ENCODE peak calls at places on chromosomes 11 and 22, in four cellular contexts. G is body of pancreas, T is hepatocyte, S is keratinocyte. Z is an unnamed sample.

GRCh38 chr11:45663486-45664375 is 1.7 kb downstream of the CHST1 start:
- DNase-seq in T (no peak), G (no peak), S (no peak), Z (no peak)

GRCh38 chr11:66639066-66639813 is 737 bp downstream of the RBM4 start:
- DNase-seq in G (peak; percentile 35), S (no peak), T (peak; percentile 60), Z (peak; percentile 56)

GRCh38 chr11:125313271-125314222 is 149.0 kb downstream of the PKNOX2 start:
- DNase-seq in S (no peak), G (no peak), T (no peak), Z (no peak)

GRCh38 chr22:36068776-36069344 is 40.2 kb upstream of the RBFOX2 start:
- DNase-seq in T (no peak), S (no peak), G (no peak), Z (no peak)

GRCh38 chr11:130448416-130449068 is at the start of gene ADAMTS15:
- DNase-seq in S (no peak), T (peak; percentile 88), G (peak; percentile 78), Z (peak; percentile 95)

GRCh38 chr11:134086376-134086775 is 17.5 kb downstream of the JAM3 start:
- DNase-seq in S (no peak), G (no peak), T (no peak), Z (no peak)

GRCh38 chr11:79060534-79060933 is 380.3 kb downstream of the TENM4 start:
- DNase-seq in T (no peak), S (no peak), G (no peak), Z (no peak)

GRCh38 chr22:45007247-45007945 is 2.4 kb downstream of the PHF21B start:
- DNase-seq in T (peak; percentile 87), G (no peak), S (no peak), Z (peak; percentile 33)

GRCh38 chr11:45489281-45489906 is 176.0 kb downstream of the CHST1 start:
- DNase-seq in S (no peak), G (no peak), T (peak; percentile 23), Z (no peak)

GRCh38 chr11:19938866-19939265 is 221.4 kb downstream of the DBX1 start:
- DNase-seq in T (no peak), G (no peak), S (no peak), Z (no peak)

DNA sequence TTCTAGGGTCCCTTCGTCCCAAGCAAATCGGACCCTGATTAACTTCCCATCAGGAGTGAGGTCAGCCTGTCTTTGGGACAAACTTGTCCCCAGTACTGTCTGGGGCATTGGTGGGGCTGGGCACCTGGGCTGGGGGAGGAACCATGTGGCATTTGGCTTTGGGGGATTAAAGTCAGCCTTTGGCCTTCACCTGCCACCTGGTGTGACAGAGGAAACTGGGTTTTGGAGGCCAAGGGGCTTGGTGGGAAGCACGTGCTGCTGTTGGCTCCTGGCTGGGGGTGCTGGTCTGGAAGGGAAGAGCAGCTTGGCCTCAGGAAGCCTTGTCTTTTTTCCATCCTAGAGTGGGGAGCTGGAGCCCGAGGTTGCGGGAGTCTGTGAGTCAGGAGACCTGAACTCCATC is 78.4 kb upstream of the NECTIN1 start:
- DNase-seq in S (no peak), G (no peak), T (no peak), Z (no peak)
- H3K4me1 ChIP-seq in S (peaks cover 8% of the 10 kb centered on the region), G (no peaks in the 10 kb centered on the region), T (peaks cover 4% of the 10 kb centered on the region), Z (no peaks in the 10 kb centered on the region)

DNA sequence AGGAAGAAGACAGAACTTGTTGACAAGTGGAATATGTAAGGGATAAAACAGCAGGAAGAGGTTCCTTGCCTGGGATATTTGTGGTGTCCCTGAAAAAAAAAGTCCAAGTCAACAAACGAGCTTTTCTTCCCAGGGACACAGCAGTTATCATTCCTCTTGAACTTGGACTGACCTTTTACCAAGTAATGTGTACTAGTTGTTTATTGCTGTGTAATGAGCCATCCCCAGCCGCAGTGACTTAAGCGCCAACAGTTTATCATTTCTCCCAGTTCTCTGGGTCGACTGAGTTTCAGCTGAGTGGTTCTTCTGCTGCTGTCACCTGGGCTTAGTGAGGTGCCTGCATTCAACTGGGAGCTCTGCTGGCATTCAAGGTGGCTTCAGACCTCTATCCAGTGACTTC is 37.0 kb downstream of the KREMEN1 start:
- DNase-seq in G (no peak), T (peak; percentile 57), S (no peak), Z (peak; percentile 61)
- H3K4me1 ChIP-seq in G (no peaks in the 10 kb centered on the region), T (peaks cover 14% of the 10 kb centered on the region), S (peaks cover 12% of the 10 kb centered on the region), Z (peaks cover 10% of the 10 kb centered on the region)

DNA sequence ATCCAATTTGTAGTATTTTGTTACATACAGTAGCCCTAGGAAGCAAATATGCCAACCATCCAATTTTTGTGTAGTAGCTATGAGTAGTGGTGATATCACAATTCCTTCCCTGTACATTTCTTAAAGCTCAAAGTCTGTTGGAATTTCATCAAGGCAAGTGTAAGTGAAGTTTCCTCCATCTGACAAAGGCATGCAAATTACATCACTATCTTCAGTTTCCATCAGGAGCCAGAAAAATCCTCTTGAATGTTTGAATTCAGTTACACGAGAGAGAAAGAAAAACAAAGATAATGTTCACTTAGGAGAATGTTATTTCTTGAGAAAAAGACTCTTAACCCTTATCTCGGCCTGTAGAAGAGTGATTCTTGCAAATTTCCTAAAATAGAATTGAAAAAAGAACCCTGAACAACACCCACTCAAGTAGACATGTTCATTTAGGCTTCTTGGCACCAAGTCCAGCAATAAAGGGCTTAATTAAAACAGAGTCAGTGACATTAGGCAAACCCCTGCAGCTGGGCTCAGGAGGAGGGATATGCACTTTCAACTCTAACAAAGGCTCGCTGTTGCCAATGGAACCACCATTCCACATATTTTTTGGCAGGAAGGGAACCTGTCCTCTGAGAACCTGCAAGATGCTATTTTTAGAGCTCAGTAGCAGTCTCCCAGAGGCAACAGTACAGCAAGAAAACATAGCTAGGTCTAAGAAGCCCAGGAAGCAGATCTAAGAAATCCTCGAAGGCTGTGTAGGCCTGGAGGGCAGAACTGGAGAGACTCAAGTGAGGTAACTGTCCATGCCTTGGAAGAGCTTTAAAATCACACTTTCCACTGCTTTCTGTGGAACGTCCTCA is 144.6 kb downstream of the CCDC81 start:
- DNase-seq in T (peak; percentile 32), S (no peak), G (no peak), Z (peak; percentile 81)
- H3K4me1 ChIP-seq in T (peaks cover 24% of the 10 kb centered on the region), S (peaks cover 51% of the 10 kb centered on the region), G (peaks cover 24% of the 10 kb centered on the region), Z (peaks cover 46% of the 10 kb centered on the region)

GRCh38 chr11:109405671-109406070 is 16.3 kb upstream of the C11orf87 start:
- DNase-seq in T (no peak), S (no peak), G (no peak), Z (no peak)

DNA sequence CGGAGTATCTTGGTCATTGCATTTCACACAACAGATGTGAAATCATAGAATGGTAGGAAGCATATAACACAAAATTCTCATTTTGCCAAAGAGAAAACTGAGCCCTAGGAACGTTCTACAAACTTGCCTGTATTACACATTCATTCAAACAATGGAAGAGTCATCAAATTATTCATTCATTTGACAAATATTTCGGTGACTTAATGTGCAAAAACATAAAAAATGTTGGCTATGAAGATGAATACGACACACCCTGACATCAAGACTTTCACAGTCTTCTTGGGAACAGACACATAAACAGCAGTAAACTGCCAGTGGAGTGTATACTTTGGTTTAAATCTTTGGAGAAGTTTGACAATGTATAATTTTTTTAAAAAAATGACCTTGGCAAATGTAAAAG is 20.5 kb upstream of the C11orf87 start:
- DNase-seq in T (no peak), S (no peak), G (no peak), Z (no peak)
- H3K4me1 ChIP-seq in T (no peaks in the 10 kb centered on the region), S (no peaks in the 10 kb centered on the region), G (no peaks in the 10 kb centered on the region), Z (no peaks in the 10 kb centered on the region)

GRCh38 chr22:46451741-46452140 is 85.7 kb downstream of the CELSR1 start:
- DNase-seq in T (no peak), G (no peak), S (no peak), Z (no peak)

GRCh38 chr22:46450931-46451660 is 86.3 kb downstream of the CELSR1 start:
- DNase-seq in S (peak; percentile 55), T (peak; percentile 64), G (no peak), Z (no peak)

GRCh38 chr22:46447906-46448669 is 89.3 kb downstream of the CELSR1 start:
- DNase-seq in S (no peak), G (no peak), T (no peak), Z (no peak)

GRCh38 chr22:46449116-46449691 is 88.2 kb downstream of the CELSR1 start:
- DNase-seq in G (no peak), T (no peak), S (no peak), Z (no peak)

GRCh38 chr22:46449974-46450745 is 87.3 kb downstream of the CELSR1 start:
- DNase-seq in S (no peak), G (no peak), T (no peak), Z (no peak)
- H3K4me1 ChIP-seq in S (peaks cover 51% of the 10 kb centered on the region), G (peaks cover 7% of the 10 kb centered on the region), T (peaks cover 21% of the 10 kb centered on the region), Z (peaks cover 7% of the 10 kb centered on the region)